ENCODE peak calls at places on chromosomes 7 and 10, in six cellular contexts. X, Q, Y, N, G and O are unnamed samples.

GRCh38 chr7:136528329-136528728 is 340.1 kb upstream of the CHRM2 start:
- DNase-seq in X (peak; percentile 22), Q (no peak), Y (no peak), N (no peak), G (peak; percentile 68), O (peak; percentile 76)

GRCh38 chr10:31769564-31769963 is 159.1 kb downstream of the ARHGAP12 start:
- DNase-seq in X (no peak), Q (no peak), Y (no peak), N (no peak), G (no peak), O (no peak)

GRCh38 chr7:117092801-117093200 is 139.5 kb downstream of the ST7 start:
- DNase-seq in X (no peak), Q (no peak), Y (no peak), N (no peak), G (no peak), O (no peak)

GRCh38 chr10:65496541-65496940 is 1429.3 kb upstream of the LRRTM3 start:
- DNase-seq in X (no peak), Q (no peak), Y (no peak), N (no peak), G (peak; percentile 44), O (no peak)

GRCh38 chr10:87700031-87700796 is 40.5 kb downstream of the PAPSS2 start:
- DNase-seq in X (no peak), Q (no peak), Y (no peak), N (no peak), G (no peak), O (peak; percentile 30)

GRCh38 chr10:56296626-56297025 is 64.4 kb downstream of the ZWINT start:
- DNase-seq in X (no peak), Q (no peak), Y (no peak), N (no peak), G (no peak), O (no peak)

GRCh38 chr7:94357076-94357475 is 37.6 kb upstream of the COL1A2 start:
- DNase-seq in X (no peak), Q (no peak), Y (no peak), N (no peak), G (no peak), O (no peak)

GRCh38 chr10:91313761-91314520 is 93.5 kb downstream of the PCGF5 start:
- DNase-seq in X (no peak), Q (peak; percentile 2), Y (no peak), N (no peak), G (no peak), O (peak; percentile 25)

GRCh38 chr10:61164458-61165160 is 220.6 kb upstream of the RHOBTB1 start:
- DNase-seq in X (no peak), Q (no peak), Y (no peak), N (no peak), G (no peak), O (no peak)

GRCh38 chr7:116339564-116339963 is 129.2 kb downstream of the TES start:
- DNase-seq in X (peak; percentile 65), Q (no peak), Y (no peak), N (no peak), G (no peak), O (no peak)

GRCh38 chr10:69874464-69874863 is 72.8 kb downstream of the COL13A1 start:
- DNase-seq in X (no peak), Q (no peak), Y (no peak), N (no peak), G (no peak), O (peak; percentile 57)

GRCh38 chr10:15504101-15504840 is 133.2 kb upstream of the FAM171A1 start:
- DNase-seq in X (no peak), Q (no peak), Y (no peak), N (no peak), G (no peak), O (peak; percentile 2)

GRCh38 chr10:57964371-57964770 is 303.3 kb downstream of the IPMK start:
- DNase-seq in X (no peak), Q (peak; percentile 81), Y (no peak), N (peak; percentile 13), G (peak; percentile 59), O (peak; percentile 87)

GRCh38 chr10:30995081-30995480 is 36.6 kb downstream of the ZNF438 start:
- DNase-seq in X (no peak), Q (no peak), Y (no peak), N (no peak), G (no peak), O (no peak)

GRCh38 chr7:135291809-135292253 is 58.2 kb downstream of the STRA8 start:
- DNase-seq in X (no peak), Q (no peak), Y (no peak), N (no peak), G (no peak), O (no peak)

GRCh38 chr7:2560175-2560695 is 1.5 kb downstream of the IQCE start:
- DNase-seq in X (peak; percentile 32), Q (no peak), Y (no peak), N (no peak), G (peak; percentile 35), O (peak; percentile 28)

GRCh38 chr7:85529831-85530230 is 343.0 kb upstream of the SEMA3D start:
- DNase-seq in X (no peak), Q (no peak), Y (no peak), N (no peak), G (peak; percentile 55), O (no peak)

GRCh38 chr7:76293407-76293901 is 9.0 kb upstream of the HSPB1 start:
- DNase-seq in X (no peak), Q (no peak), Y (no peak), N (no peak), G (no peak), O (no peak)

GRCh38 chr10:118958984-118959916 is 70.3 kb upstream of the NANOS1 start:
- DNase-seq in X (peak; percentile 69), Q (no peak), Y (no peak), N (no peak), G (peak; percentile 63), O (peak; percentile 68)

GRCh38 chr7:17689361-17689760 is 250.9 kb downstream of the SNX13 start:
- DNase-seq in X (no peak), Q (no peak), Y (no peak), N (no peak), G (no peak), O (no peak)

GRCh38 chr10:5089869-5090268 is 4.3 kb upstream of the AKR1C3 start:
- DNase-seq in X (peak; percentile 51), Q (no peak), Y (no peak), N (no peak), G (peak; percentile 50), O (no peak)

GRCh38 chr7:44539669-44540516 is 1.2 kb downstream of the NPC1L1 start:
- DNase-seq in X (no peak), Q (no peak), Y (no peak), N (no peak), G (peak; percentile 14), O (no peak)

GRCh38 chr7:98288064-98288823 is 6.8 kb downstream of the BRI3 start:
- DNase-seq in X (no peak), Q (no peak), Y (no peak), N (no peak), G (no peak), O (peak; percentile 40)

GRCh38 chr10:112490543-112490942 is 43.5 kb downstream of the VTI1A start:
- DNase-seq in X (peak; percentile 85), Q (no peak), Y (no peak), N (no peak), G (no peak), O (no peak)

GRCh38 chr7:119996634-119997033 is 276.3 kb upstream of the KCND2 start:
- DNase-seq in X (no peak), Q (no peak), Y (no peak), N (no peak), G (no peak), O (no peak)

GRCh38 chr7:21543528-21544302 is 876 bp downstream of the DNAH11 start:
- DNase-seq in X (no peak), Q (no peak), Y (no peak), N (no peak), G (no peak), O (no peak)

GRCh38 chr7:3408814-3409595 is 108.0 kb downstream of the SDK1 start:
- DNase-seq in X (no peak), Q (no peak), Y (no peak), N (no peak), G (no peak), O (peak; percentile 52)

GRCh38 chr10:114681542-114681941 is 23.5 kb upstream of the ABLIM1 start:
- DNase-seq in X (no peak), Q (no peak), Y (no peak), N (no peak), G (peak; percentile 65), O (peak; percentile 71)

GRCh38 chr7:52079726-52080125 is 763.1 kb upstream of the COBL start:
- DNase-seq in X (no peak), Q (no peak), Y (no peak), N (no peak), G (no peak), O (no peak)

GRCh38 chr10:123429631-123430257 is 236.4 kb upstream of the GPR26 start:
- DNase-seq in X (no peak), Q (peak; percentile 4), Y (no peak), N (no peak), G (no peak), O (no peak)

GRCh38 chr7:55420535-55420934 is 55.4 kb downstream of the LANCL2 start:
- DNase-seq in X (no peak), Q (no peak), Y (no peak), N (no peak), G (peak; percentile 60), O (peak; percentile 50)